ENCODE peak calls at places on chromosomes 6 and 20, in ten cellular contexts. One of them, this sample, is unnamed.
A peak's percentile ranks its signal among the peaks of the same experiment; 100 is the strongest.

GRCh38 chr6:44249082-44249748 is 2.3 kb downstream of the HSP90AB1 start:
- DNase-seq in GM23248: no peak
- DNase-seq in brain microvascular endothelial cell: no peak
- DNase-seq in NCI-H1930: no peak
- DNase-seq in foreskin melanocyte: no peak
- DNase-seq in astrocyte of the hippocampus: no peak
- DNase-seq in Panc1: no peak
- DNase-seq in fibroblast of mammary gland: no peak
- DNase-seq in SK-N-MC: no peak
- DNase-seq in naive thymus-derived CD8-positive, alpha-beta T cell: no peak
- DNase-seq in this sample: no peak

GRCh38 chr6:53959717-53960116 is 151.5 kb upstream of the MLIP start:
- DNase-seq in GM23248: peak; percentile 49
- DNase-seq in brain microvascular endothelial cell: no peak
- DNase-seq in NCI-H1930: no peak
- DNase-seq in foreskin melanocyte: no peak
- DNase-seq in astrocyte of the hippocampus: no peak
- DNase-seq in Panc1: no peak
- DNase-seq in fibroblast of mammary gland: peak; percentile 7
- DNase-seq in SK-N-MC: no peak
- DNase-seq in naive thymus-derived CD8-positive, alpha-beta T cell: no peak
- DNase-seq in this sample: no peak

GRCh38 chr20:58650181-58650775 is 805 bp upstream of the STX16 start:
- DNase-seq in GM23248: peak; percentile 42
- DNase-seq in brain microvascular endothelial cell: no peak
- DNase-seq in NCI-H1930: no peak
- DNase-seq in foreskin melanocyte: no peak
- DNase-seq in astrocyte of the hippocampus: peak; percentile 46
- DNase-seq in Panc1: no peak
- DNase-seq in fibroblast of mammary gland: no peak
- DNase-seq in SK-N-MC: no peak
- DNase-seq in naive thymus-derived CD8-positive, alpha-beta T cell: peak; percentile 62
- DNase-seq in this sample: no peak

GRCh38 chr20:11394145-11394833 is 523.4 kb upstream of the BTBD3 start:
- DNase-seq in GM23248: peak; percentile 95
- DNase-seq in brain microvascular endothelial cell: peak; percentile 81
- DNase-seq in NCI-H1930: no peak
- DNase-seq in foreskin melanocyte: no peak
- DNase-seq in astrocyte of the hippocampus: peak; percentile 62
- DNase-seq in Panc1: no peak
- DNase-seq in fibroblast of mammary gland: peak; percentile 90
- DNase-seq in SK-N-MC: no peak
- DNase-seq in naive thymus-derived CD8-positive, alpha-beta T cell: no peak
- DNase-seq in this sample: no peak

GRCh38 chr6:130434174-130434873 is 68.5 kb downstream of the TMEM200A start:
- DNase-seq in GM23248: peak; percentile 47
- DNase-seq in brain microvascular endothelial cell: peak; percentile 43
- DNase-seq in NCI-H1930: no peak
- DNase-seq in foreskin melanocyte: no peak
- DNase-seq in astrocyte of the hippocampus: peak; percentile 25
- DNase-seq in Panc1: no peak
- DNase-seq in fibroblast of mammary gland: peak; percentile 50
- DNase-seq in SK-N-MC: no peak
- DNase-seq in naive thymus-derived CD8-positive, alpha-beta T cell: no peak
- DNase-seq in this sample: no peak

GRCh38 chr6:27836783-27837635 is 75.2 kb downstream of the OR2B2 start:
- DNase-seq in GM23248: peak; percentile 93
- DNase-seq in brain microvascular endothelial cell: peak; percentile 85
- DNase-seq in NCI-H1930: peak; percentile 70
- DNase-seq in foreskin melanocyte: peak; percentile 86
- DNase-seq in astrocyte of the hippocampus: peak; percentile 85
- DNase-seq in Panc1: peak; percentile 85
- DNase-seq in fibroblast of mammary gland: peak; percentile 95
- DNase-seq in SK-N-MC: no peak
- DNase-seq in naive thymus-derived CD8-positive, alpha-beta T cell: peak; percentile 85
- DNase-seq in this sample: peak; percentile 87

GRCh38 chr6:130537447-130537846 is 171.6 kb downstream of the TMEM200A start:
- DNase-seq in GM23248: no peak
- DNase-seq in brain microvascular endothelial cell: no peak
- DNase-seq in NCI-H1930: no peak
- DNase-seq in foreskin melanocyte: no peak
- DNase-seq in astrocyte of the hippocampus: no peak
- DNase-seq in Panc1: no peak
- DNase-seq in fibroblast of mammary gland: no peak
- DNase-seq in SK-N-MC: no peak
- DNase-seq in naive thymus-derived CD8-positive, alpha-beta T cell: peak; percentile 47
- DNase-seq in this sample: no peak

GRCh38 chr20:50472693-50473610 is 37.2 kb upstream of the PTPN1 start:
- DNase-seq in GM23248: no peak
- DNase-seq in brain microvascular endothelial cell: no peak
- DNase-seq in NCI-H1930: no peak
- DNase-seq in foreskin melanocyte: no peak
- DNase-seq in astrocyte of the hippocampus: no peak
- DNase-seq in Panc1: no peak
- DNase-seq in fibroblast of mammary gland: no peak
- DNase-seq in SK-N-MC: no peak
- DNase-seq in naive thymus-derived CD8-positive, alpha-beta T cell: no peak
- DNase-seq in this sample: no peak

GRCh38 chr20:52937701-52938100 is 34.5 kb upstream of the TSHZ2 start:
- DNase-seq in GM23248: no peak
- DNase-seq in brain microvascular endothelial cell: no peak
- DNase-seq in NCI-H1930: no peak
- DNase-seq in foreskin melanocyte: no peak
- DNase-seq in astrocyte of the hippocampus: peak; percentile 41
- DNase-seq in Panc1: no peak
- DNase-seq in fibroblast of mammary gland: no peak
- DNase-seq in SK-N-MC: no peak
- DNase-seq in naive thymus-derived CD8-positive, alpha-beta T cell: no peak
- DNase-seq in this sample: no peak

GRCh38 chr20:8757146-8757545 is 311.7 kb upstream of the PLCB4 start:
- DNase-seq in GM23248: peak; percentile 90
- DNase-seq in brain microvascular endothelial cell: peak; percentile 66
- DNase-seq in NCI-H1930: no peak
- DNase-seq in foreskin melanocyte: no peak
- DNase-seq in astrocyte of the hippocampus: no peak
- DNase-seq in Panc1: no peak
- DNase-seq in fibroblast of mammary gland: peak; percentile 97
- DNase-seq in SK-N-MC: no peak
- DNase-seq in naive thymus-derived CD8-positive, alpha-beta T cell: no peak
- DNase-seq in this sample: peak; percentile 81

GRCh38 chr20:19231359-19232035 is 19.1 kb downstream of the SLC24A3 start:
- DNase-seq in GM23248: no peak
- DNase-seq in brain microvascular endothelial cell: no peak
- DNase-seq in NCI-H1930: no peak
- DNase-seq in foreskin melanocyte: no peak
- DNase-seq in astrocyte of the hippocampus: no peak
- DNase-seq in Panc1: no peak
- DNase-seq in fibroblast of mammary gland: no peak
- DNase-seq in SK-N-MC: peak; percentile 83
- DNase-seq in naive thymus-derived CD8-positive, alpha-beta T cell: no peak
- DNase-seq in this sample: no peak

GRCh38 chr6:119481981-119482380 is 132.4 kb upstream of the MAN1A1 start:
- DNase-seq in GM23248: peak; percentile 41
- DNase-seq in brain microvascular endothelial cell: no peak
- DNase-seq in NCI-H1930: no peak
- DNase-seq in foreskin melanocyte: no peak
- DNase-seq in astrocyte of the hippocampus: no peak
- DNase-seq in Panc1: no peak
- DNase-seq in fibroblast of mammary gland: peak; percentile 20
- DNase-seq in SK-N-MC: no peak
- DNase-seq in naive thymus-derived CD8-positive, alpha-beta T cell: no peak
- DNase-seq in this sample: no peak

GRCh38 chr20:21395039-21395665 is 2.2 kb downstream of the NKX2-4 start:
- DNase-seq in GM23248: no peak
- DNase-seq in brain microvascular endothelial cell: no peak
- DNase-seq in NCI-H1930: no peak
- DNase-seq in foreskin melanocyte: no peak
- DNase-seq in astrocyte of the hippocampus: no peak
- DNase-seq in Panc1: no peak
- DNase-seq in fibroblast of mammary gland: no peak
- DNase-seq in SK-N-MC: no peak
- DNase-seq in naive thymus-derived CD8-positive, alpha-beta T cell: no peak
- DNase-seq in this sample: no peak

This sample was measured in MM.1S.